ENCODE peak calls at places on chromosomes 13 and 19, in eight cellular contexts. L is fibroblast of lung, I is GM23338, A is endothelial cell of umbilical vein, V is neural progenitor cell, X is hepatocyte, U is keratinocyte, S is GM23248. Y is an unnamed sample.

GRCh38 chr13:40102854-40103253 is 447.4 kb downstream of the COG6 start:
- DNase-seq in S (peak; percentile 96), U (peak; percentile 55), L (peak; percentile 98), V (no peak), I (no peak), A (no peak), X (peak; percentile 64), Y (no peak)

GRCh38 chr19:38733493-38734175 is 10.6 kb downstream of the CAPN12 start:
- DNase-seq in U (no peak), L (no peak), S (peak; percentile 55), A (no peak), X (peak; percentile 9), I (no peak), V (no peak), Y (no peak)

GRCh38 chr13:68261105-68261504 is 1031.0 kb upstream of the PCDH9 start:
- DNase-seq in L (no peak), X (no peak), S (no peak), V (peak; percentile 16), I (peak; percentile 69), U (no peak), A (no peak), Y (peak; percentile 60)

GRCh38 chr19:39497850-39498261 is 891 bp upstream of the DLL3 start:
- DNase-seq in V (peak; percentile 89), A (peak; percentile 56), X (peak; percentile 75), S (peak; percentile 36), L (peak; percentile 24), I (peak; percentile 89), U (no peak), Y (peak; percentile 85)

GRCh38 chr13:92843549-92843948 is 383.1 kb upstream of the GPC6 start:
- DNase-seq in S (peak; percentile 61), L (peak; percentile 87), X (peak; percentile 10), I (no peak), U (no peak), V (no peak), A (no peak), Y (no peak)

GRCh38 chr19:39692166-39692565 is 12.1 kb upstream of the LGALS14 start:
- DNase-seq in S (no peak), L (no peak), U (no peak), I (no peak), A (no peak), X (no peak), V (no peak), Y (no peak)

GRCh38 chr19:45739498-45740439 is 6.5 kb downstream of the MEIOSIN start:
- DNase-seq in S (no peak), L (no peak), V (no peak), I (no peak), X (no peak), A (no peak), U (no peak), Y (no peak)

GRCh38 chr13:48636550-48636949 is 17.2 kb upstream of the CYSLTR2 start:
- DNase-seq in U (no peak), S (peak; percentile 11), V (no peak), I (no peak), L (peak; percentile 87), A (peak; percentile 68), X (no peak), Y (no peak)

GRCh38 chr19:38544569-38545315 is 73.0 kb downstream of the MAP4K1 start:
- DNase-seq in S (peak; percentile 18), X (no peak), L (peak; percentile 7), A (no peak), V (peak; percentile 64), U (no peak), I (peak; percentile 21), Y (no peak)

GRCh38 chr19:50679177-50680125 is 30.2 kb downstream of the C19orf81 start:
- DNase-seq in S (peak; percentile 85), I (peak; percentile 86), A (peak; percentile 84), L (peak; percentile 42), V (peak; percentile 80), X (peak; percentile 86), U (no peak), Y (peak; percentile 96)

GRCh38 chr19:40335855-40336700 is 12.1 kb downstream of the C19orf47 start:
- DNase-seq in L (peak; percentile 75), U (no peak), X (no peak), I (no peak), A (no peak), V (no peak), S (peak; percentile 9), Y (no peak)

GRCh38 chr13:101869553-101869952 is 417.1 kb downstream of the ITGBL1 start:
- DNase-seq in V (no peak), L (peak; percentile 6), S (peak; percentile 5), A (no peak), U (no peak), I (no peak), X (no peak), Y (no peak)

GRCh38 chr13:75691183-75691582 is 55.1 kb downstream of the LMO7 start:
- DNase-seq in I (no peak), U (no peak), L (no peak), S (peak; percentile 60), V (no peak), X (no peak), A (no peak), Y (no peak)

GRCh38 chr13:97600438-97601080 is 166.6 kb downstream of the RAP2A start:
- DNase-seq in X (peak; percentile 54), S (peak; percentile 69), U (peak; percentile 7), V (no peak), A (peak; percentile 31), L (peak; percentile 58), I (no peak), Y (no peak)

GRCh38 chr19:48290341-48290922 is 20.6 kb downstream of the ZNF114 start:
- DNase-seq in L (peak; percentile 78), A (peak; percentile 42), S (peak; percentile 70), V (peak; percentile 80), X (peak; percentile 64), I (peak; percentile 90), U (no peak), Y (peak; percentile 85)

GRCh38 chr13:48334534-48335127 is 31.1 kb downstream of the RB1 start:
- DNase-seq in U (peak; percentile 1), L (peak; percentile 39), I (peak; percentile 45), S (peak; percentile 59), A (peak; percentile 71), V (peak; percentile 31), X (peak; percentile 39), Y (no peak)

GRCh38 chr13:49792550-49793324 is at the start of gene KPNA3:
- DNase-seq in U (peak; percentile 40), X (peak; percentile 98), V (peak; percentile 97), I (peak; percentile 98), S (peak; percentile 98), L (peak; percentile 96), A (peak; percentile 95), Y (peak; percentile 81)

GRCh38 chr13:59545007-59545406 is 618.7 kb downstream of the DIAPH3 start:
- DNase-seq in U (no peak), A (no peak), S (no peak), X (no peak), V (no peak), I (peak; percentile 42), L (no peak), Y (no peak)

GRCh38 chr13:112893570-112894422 is 75.2 kb upstream of the MCF2L start:
- DNase-seq in U (no peak), X (peak; percentile 89), A (peak; percentile 12), I (peak; percentile 71), L (no peak), V (peak; percentile 92), S (peak; percentile 33), Y (peak; percentile 80)

GRCh38 chr19:10399878-10400277 is 3.5 kb downstream of the CDC37 start:
- DNase-seq in U (no peak), A (no peak), S (no peak), V (no peak), L (no peak), X (no peak), I (no peak), Y (no peak)

GRCh38 chr19:5838437-5839311 is 828 bp downstream of the FUT6 start:
- DNase-seq in S (no peak), A (no peak), L (no peak), V (no peak), X (no peak), I (no peak), U (no peak), Y (no peak)

GRCh38 chr19:33766623-33767022 is 30.0 kb upstream of the KCTD15 start:
- DNase-seq in L (no peak), I (no peak), V (no peak), U (no peak), A (no peak), X (no peak), S (no peak), Y (no peak)

GRCh38 chr13:94323746-94324408 is 155.6 kb downstream of the DCT start:
- DNase-seq in S (no peak), X (no peak), I (peak; percentile 19), A (no peak), U (no peak), V (no peak), L (no peak), Y (no peak)

GRCh38 chr19:7445104-7445503 is 43.7 kb downstream of the PEX11G start:
- DNase-seq in V (no peak), U (no peak), A (no peak), L (no peak), X (no peak), I (no peak), S (no peak), Y (no peak)

GRCh38 chr13:79782541-79783216 is 301.7 kb downstream of the NDFIP2 start:
- DNase-seq in S (no peak), L (peak; percentile 89), A (peak; percentile 93), U (no peak), V (peak; percentile 93), X (peak; percentile 70), I (peak; percentile 87), Y (peak; percentile 66)
- H2AFZ ChIP-seq in S (no peak overlapping the region), L (peak overlapping the region; percentile 62), A (peak overlapping the region; percentile 89), U (peak overlapping the region; percentile 61), V (no peak overlapping the region), X (no peak overlapping the region), I (no peak overlapping the region), Y (peak overlapping the region; percentile 10)

GRCh38 chr13:44437356-44438233 is 64.0 kb downstream of the SERP2 start:
- DNase-seq in S (peak; percentile 64), L (peak; percentile 34), A (peak; percentile 70), I (peak; percentile 78), V (peak; percentile 47), X (no peak), U (no peak), Y (no peak)
- H3K4me3 ChIP-seq in S (peak overlapping the region; percentile 82), L (peak overlapping the region; percentile 87), A (peak overlapping the region; percentile 6), I (peak overlapping the region; percentile 90), V (peak overlapping the region; percentile 84), X (peak overlapping the region; percentile 30), U (peak overlapping the region; percentile 76), Y (peak overlapping the region; percentile 86)

GRCh38 chr19:36688058-36688457 is 646 bp downstream of the ZNF567 start:
- DNase-seq in L (no peak), S (peak; percentile 10), V (no peak), A (no peak), U (no peak), I (no peak), X (no peak), Y (no peak)
- H2AFZ ChIP-seq in L (peak overlapping the region; percentile 95), S (peak overlapping the region; percentile 100), V (no peak overlapping the region), A (peak overlapping the region; percentile 64), U (peak overlapping the region; percentile 94), I (peak overlapping the region; percentile 88), X (peak overlapping the region; percentile 86), Y (peak overlapping the region; percentile 85)

GRCh38 chr19:54431255-54431838 is 16.1 kb downstream of the TTYH1 start:
- DNase-seq in A (no peak), I (no peak), U (no peak), V (no peak), L (peak; percentile 52), S (no peak), X (no peak), Y (no peak)
- H3K4me3 ChIP-seq in A (no peak overlapping the region), I (peak overlapping the region; percentile 73), U (no peak overlapping the region), V (no peak overlapping the region), L (no peak overlapping the region), S (no peak overlapping the region), X (no peak overlapping the region), Y (peak overlapping the region; percentile 43)

Y was measured in H1.